ENCODE peak calls at places on chromosomes 11 and 22, in six cellular contexts. A is DND-41, K is brain microvascular endothelial cell, Y is HFF-Myc, O is RWPE2, S is colonic mucosa. C is an unnamed sample.
A peak's percentile ranks its signal among the peaks of the same experiment; 100 is the strongest.

GRCh38 chr11:112162761-112163669 is 879 bp downstream of the IL18 start:
- DNase-seq in Y (no peak), O (peak; percentile 67), K (no peak), S (no peak), A (no peak), C (no peak)

GRCh38 chr22:32561756-32562155 is 87.1 kb downstream of the FBXO7 start:
- DNase-seq in Y (no peak), K (no peak), S (no peak), O (no peak), A (no peak), C (no peak)

GRCh38 chr22:48693377-48694135 is 1134.1 kb downstream of the BRD1 start:
- DNase-seq in Y (no peak), O (no peak), A (no peak), S (no peak), K (no peak), C (no peak)

GRCh38 chr11:60872952-60873524 is 5.7 kb downstream of the ZP1 start:
- DNase-seq in O (no peak), K (peak; percentile 96), Y (peak; percentile 47), A (peak; percentile 85), S (no peak), C (no peak)

GRCh38 chr11:100810146-100810545 is 123.1 kb downstream of the ARHGAP42 start:
- DNase-seq in K (no peak), Y (no peak), S (no peak), A (no peak), O (no peak), C (no peak)

GRCh38 chr11:763073-763463 is 14.2 kb downstream of the GATD1 start:
- DNase-seq in S (peak; percentile 68), A (no peak), K (no peak), Y (no peak), O (no peak), C (no peak)

GRCh38 chr11:35554491-35555237 is 29.2 kb upstream of the PAMR1 start:
- DNase-seq in O (no peak), S (no peak), A (no peak), Y (no peak), K (peak; percentile 52), C (no peak)

GRCh38 chr11:13462311-13462927 is 603 bp downstream of the BTBD10 start:
- DNase-seq in S (peak; percentile 85), A (peak; percentile 77), Y (no peak), K (peak; percentile 33), O (peak; percentile 76), C (no peak)

GRCh38 chr11:33449798-33450197 is 192.6 kb downstream of the HIPK3 start:
- DNase-seq in A (no peak), Y (no peak), S (no peak), K (peak; percentile 37), O (no peak), C (no peak)

GRCh38 chr11:10978189-10978588 is 120.3 kb upstream of the ZBED5 start:
- DNase-seq in Y (no peak), A (no peak), S (no peak), K (no peak), O (no peak), C (no peak)

GRCh38 chr11:39011822-39012221 is 2413.8 kb upstream of the RAG2 start:
- DNase-seq in S (no peak), O (no peak), A (no peak), Y (no peak), K (no peak), C (no peak)

GRCh38 chr11:4025248-4025956 is 69.2 kb upstream of the RRM1 start:
- DNase-seq in S (no peak), Y (no peak), K (no peak), A (no peak), O (no peak), C (no peak)

GRCh38 chr22:49087163-49087562 is 740.5 kb downstream of the BRD1 start:
- DNase-seq in A (no peak), S (no peak), O (no peak), Y (no peak), K (no peak), C (no peak)

GRCh38 chr11:72308226-72309073 is 64.5 kb upstream of the PHOX2A start:
- DNase-seq in O (no peak), Y (peak; percentile 93), S (no peak), A (no peak), K (peak; percentile 95), C (no peak)

GRCh38 chr22:41656515-41656914 is 32.2 kb downstream of the SNU13 start:
- DNase-seq in Y (no peak), S (no peak), A (no peak), K (no peak), O (no peak), C (no peak)

GRCh38 chr11:128453444-128454336 is 133.7 kb downstream of the ETS1 start:
- DNase-seq in S (peak; percentile 61), K (peak; percentile 95), O (no peak), A (no peak), Y (peak; percentile 75), C (no peak)

GRCh38 chr11:80718611-80719291 is 1277.9 kb upstream of the TENM4 start:
- DNase-seq in S (no peak), O (no peak), K (no peak), Y (no peak), A (no peak), C (no peak)

GRCh38 chr11:57499413-57499982 is 16.0 kb downstream of the SLC43A1 start:
- DNase-seq in K (peak; percentile 84), O (peak; percentile 91), A (no peak), Y (peak; percentile 51), S (peak; percentile 97), C (no peak)

GRCh38 chr22:39462443-39463147 is 5.8 kb downstream of the MGAT3 start:
- DNase-seq in O (no peak), A (no peak), S (no peak), Y (no peak), K (no peak), C (no peak)

GRCh38 chr11:126160345-126161145 is 50.9 kb downstream of the RPUSD4 start:
- DNase-seq in O (no peak), Y (no peak), A (no peak), S (no peak), K (no peak), C (no peak)

GRCh38 chr11:67405688-67406339 is 1.9 kb downstream of the TBC1D10C start:
- DNase-seq in Y (no peak), S (no peak), O (no peak), A (no peak), K (no peak), C (no peak)

GRCh38 chr11:67405196-67405567 is 1.3 kb downstream of the TBC1D10C start:
- DNase-seq in O (no peak), S (no peak), Y (no peak), K (no peak), A (no peak), C (no peak)

GRCh38 chr11:67406420-67406968 is 2.6 kb downstream of the TBC1D10C start:
- DNase-seq in S (no peak), Y (no peak), A (peak; percentile 26), K (no peak), O (no peak), C (no peak)

GRCh38 chr11:67406969-67407699 is 3.3 kb downstream of the TBC1D10C start:
- DNase-seq in Y (no peak), O (no peak), K (no peak), A (peak; percentile 39), S (no peak), C (no peak)

DNA sequence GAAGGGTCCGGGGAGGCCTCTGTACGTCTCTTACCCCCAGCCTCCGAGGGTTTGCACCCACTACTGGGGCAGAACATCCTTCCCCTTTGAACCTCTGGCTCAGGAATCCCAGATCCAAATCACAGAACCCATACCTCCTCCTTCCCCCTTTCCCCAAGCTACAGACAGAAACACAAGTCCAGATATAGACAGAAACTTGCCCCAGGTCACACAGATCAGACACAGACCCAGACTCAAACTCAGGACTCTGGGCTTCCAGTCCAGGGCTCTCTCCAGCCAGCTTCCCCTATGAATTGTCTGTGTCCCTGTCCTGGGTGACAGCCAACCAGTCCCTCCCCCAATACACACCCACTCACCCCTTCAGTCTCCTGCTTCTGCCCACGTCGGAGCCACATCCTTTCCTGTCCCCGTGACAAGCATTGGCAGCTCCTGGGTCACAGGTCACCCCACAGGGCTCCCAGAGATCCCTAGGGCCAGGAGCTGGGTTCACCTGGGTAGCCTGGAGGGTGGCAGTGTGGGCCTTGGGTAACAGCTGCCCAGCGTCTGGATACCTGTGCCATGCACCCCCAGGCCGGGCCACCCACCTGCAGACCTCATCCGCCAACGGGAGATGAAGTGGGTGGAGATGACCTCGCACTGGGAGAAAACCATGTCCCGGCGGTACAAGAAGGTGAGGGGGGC is 772 bp downstream of the TBC1D10C start:
- DNase-seq in O (no peak), K (no peak), A (peak; percentile 65), S (no peak), Y (no peak), C (peak; percentile 51)
- H3K4me3 ChIP-seq in O (no peak overlapping the region), K (no peak overlapping the region), A (peak overlapping the region; percentile 97), S (peak overlapping the region; percentile 25), Y (no peak overlapping the region), C (peak overlapping the region; percentile 77)

GRCh38 chr11:132589802-132590201 is 942.5 kb downstream of the OPCML start:
- DNase-seq in S (no peak), Y (no peak), A (no peak), K (no peak), O (no peak), C (no peak)

GRCh38 chr11:132590554-132590953 is 941.7 kb downstream of the OPCML start:
- DNase-seq in Y (no peak), A (no peak), K (no peak), S (no peak), O (no peak), C (no peak)

GRCh38 chr11:132595246-132595645 is 937.1 kb downstream of the OPCML start:
- DNase-seq in S (no peak), K (no peak), O (no peak), A (no peak), Y (no peak), C (no peak)

GRCh38 chr11:132590986-132591385 is 941.3 kb downstream of the OPCML start:
- DNase-seq in Y (no peak), S (no peak), A (no peak), O (no peak), K (no peak), C (no peak)

GRCh38 chr11:132595711-132596111 is 936.6 kb downstream of the OPCML start:
- DNase-seq in K (no peak), A (no peak), O (no peak), S (no peak), Y (no peak), C (no peak)
- H3K4me3 ChIP-seq in K (no peak overlapping the region), A (no peak overlapping the region), O (no peak overlapping the region), S (no peak overlapping the region), Y (no peak overlapping the region), C (no peak overlapping the region)

GRCh38 chr22:50547231-50547851 is 1.6 kb downstream of the KLHDC7B start:
- DNase-seq in K (no peak), O (no peak), Y (no peak), S (no peak), A (no peak), C (no peak)
- H3K4me3 ChIP-seq in K (no peak overlapping the region), O (no peak overlapping the region), Y (no peak overlapping the region), S (no peak overlapping the region), A (no peak overlapping the region), C (no peak overlapping the region)

DNA sequence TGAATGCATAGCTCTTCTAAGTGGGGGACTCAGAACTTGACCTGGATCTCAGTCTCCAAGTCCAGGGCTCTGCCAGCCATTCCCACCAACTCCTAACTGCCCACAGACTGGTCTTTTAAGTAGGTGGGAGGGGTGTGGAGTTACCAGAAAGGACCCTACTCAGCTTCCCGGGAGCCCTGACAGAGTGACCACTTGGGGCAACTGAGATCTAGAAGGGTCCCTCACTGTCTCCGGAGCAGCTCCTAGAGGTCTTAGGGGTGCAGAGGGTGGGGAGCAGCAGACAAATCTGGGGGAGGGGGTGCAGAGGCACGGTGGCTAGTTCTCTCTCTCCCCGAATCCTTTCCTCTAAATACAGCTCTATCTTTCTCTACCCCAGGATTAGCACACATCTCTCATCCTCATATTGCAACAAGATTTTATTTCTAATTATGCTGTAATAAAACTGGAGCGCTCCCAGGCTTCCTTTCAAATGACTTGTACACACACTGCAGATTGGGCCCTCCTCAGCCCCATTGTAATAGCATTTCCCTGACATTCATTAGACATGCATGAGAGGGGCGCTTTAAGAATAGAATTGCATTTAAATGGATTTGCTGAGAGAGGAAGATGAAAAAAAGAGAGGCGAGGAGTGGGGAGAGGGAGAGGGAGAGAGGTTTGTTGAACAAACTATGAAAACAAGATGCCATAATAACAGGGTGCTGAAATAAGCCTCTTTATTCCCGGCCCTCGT is 218.9 kb downstream of the CEP164 start:
- DNase-seq in S (no peak), Y (no peak), O (no peak), K (no peak), A (no peak), C (no peak)
- H3K4me3 ChIP-seq in S (no peak overlapping the region), Y (no peak overlapping the region), O (no peak overlapping the region), K (no peak overlapping the region), A (no peak overlapping the region), C (no peak overlapping the region)

C was measured in CD4-positive, alpha-beta memory T cell.